ENCODE peak calls at places on chromosome 10, in six cellular contexts. One of them, this sample, is unnamed. For H3K4me1, the result is how much of the 10 kb centered on the place peaks cover.

GRCh38 chr10:72890086-72890485 is 3.5 kb upstream of the OIT3 start:
- DNase-seq in gastrocnemius medialis: no peak
- DNase-seq in IMR-90: no peak
- DNase-seq in PC-9: no peak
- DNase-seq in CD8-positive, alpha-beta T cell: no peak
- DNase-seq in ascending aorta: no peak
- DNase-seq in this sample: no peak

GRCh38 chr10:125102821-125103220 is 57.5 kb downstream of the CTBP2 start:
- DNase-seq in IMR-90: no peak
- DNase-seq in PC-9: no peak
- DNase-seq in gastrocnemius medialis: no peak
- DNase-seq in ascending aorta: peak
- DNase-seq in CD8-positive, alpha-beta T cell: no peak
- DNase-seq in this sample: no peak

GRCh38 chr10:98577578-98577977 is 130.8 kb upstream of the HPS1 start:
- DNase-seq in IMR-90: no peak
- DNase-seq in CD8-positive, alpha-beta T cell: no peak
- DNase-seq in ascending aorta: no peak
- DNase-seq in PC-9: no peak
- DNase-seq in gastrocnemius medialis: no peak
- DNase-seq in this sample: no peak

GRCh38 chr10:129501652-129502436 is 34.8 kb downstream of the MGMT start:
- DNase-seq in IMR-90: no peak
- DNase-seq in CD8-positive, alpha-beta T cell: no peak
- DNase-seq in ascending aorta: no peak
- DNase-seq in gastrocnemius medialis: no peak
- DNase-seq in PC-9: no peak
- DNase-seq in this sample: no peak

GRCh38 chr10:30182191-30183075 is 123.0 kb upstream of the JCAD start:
- DNase-seq in ascending aorta: no peak
- DNase-seq in gastrocnemius medialis: no peak
- DNase-seq in IMR-90: peak
- DNase-seq in PC-9: peak
- DNase-seq in CD8-positive, alpha-beta T cell: no peak
- DNase-seq in this sample: no peak

GRCh38 chr10:273088-273487 is 137.8 kb downstream of the ZMYND11 start:
- DNase-seq in PC-9: no peak
- DNase-seq in CD8-positive, alpha-beta T cell: no peak
- DNase-seq in gastrocnemius medialis: no peak
- DNase-seq in IMR-90: no peak
- DNase-seq in ascending aorta: no peak
- DNase-seq in this sample: no peak

GRCh38 chr10:29535012-29535777 is 99.6 kb downstream of the SVIL start:
- DNase-seq in IMR-90: peak
- DNase-seq in PC-9: peak
- DNase-seq in ascending aorta: no peak
- DNase-seq in gastrocnemius medialis: no peak
- DNase-seq in CD8-positive, alpha-beta T cell: no peak
- DNase-seq in this sample: no peak

GRCh38 chr10:7408494-7409044 is 2.3 kb downstream of the SFMBT2 start:
- DNase-seq in PC-9: no peak
- DNase-seq in CD8-positive, alpha-beta T cell: no peak
- DNase-seq in ascending aorta: no peak
- DNase-seq in IMR-90: peak
- DNase-seq in gastrocnemius medialis: no peak
- DNase-seq in this sample: peak

GRCh38 chr10:64626856-64627255 is 1105.7 kb downstream of the REEP3 start:
- DNase-seq in gastrocnemius medialis: no peak
- DNase-seq in PC-9: no peak
- DNase-seq in IMR-90: no peak
- DNase-seq in CD8-positive, alpha-beta T cell: no peak
- DNase-seq in ascending aorta: no peak
- DNase-seq in this sample: no peak

GRCh38 chr10:121324678-121325213 is 273.5 kb downstream of the FGFR2 start:
- DNase-seq in IMR-90: no peak
- DNase-seq in gastrocnemius medialis: no peak
- DNase-seq in PC-9: no peak
- DNase-seq in ascending aorta: no peak
- DNase-seq in CD8-positive, alpha-beta T cell: no peak
- DNase-seq in this sample: no peak

GRCh38 chr10:31697271-31698168 is 231.1 kb downstream of the ARHGAP12 start:
- DNase-seq in ascending aorta: peak
- DNase-seq in IMR-90: peak
- DNase-seq in gastrocnemius medialis: peak
- DNase-seq in CD8-positive, alpha-beta T cell: no peak
- DNase-seq in PC-9: peak
- DNase-seq in this sample: peak

GRCh38 chr10:30028452-30029045 is 30.8 kb downstream of the JCAD start:
- DNase-seq in CD8-positive, alpha-beta T cell: no peak
- DNase-seq in PC-9: no peak
- DNase-seq in gastrocnemius medialis: no peak
- DNase-seq in IMR-90: no peak
- DNase-seq in ascending aorta: no peak
- DNase-seq in this sample: no peak

GRCh38 chr10:69491611-69492010 is 40.3 kb downstream of the TSPAN15 start:
- DNase-seq in PC-9: no peak
- DNase-seq in gastrocnemius medialis: no peak
- DNase-seq in ascending aorta: peak
- DNase-seq in IMR-90: no peak
- DNase-seq in CD8-positive, alpha-beta T cell: no peak
- DNase-seq in this sample: no peak

GRCh38 chr10:43209064-43209455 is 57.8 kb downstream of the RASGEF1A start:
- DNase-seq in PC-9: no peak
- DNase-seq in IMR-90: no peak
- DNase-seq in gastrocnemius medialis: no peak
- DNase-seq in CD8-positive, alpha-beta T cell: no peak
- DNase-seq in ascending aorta: peak
- DNase-seq in this sample: peak

GRCh38 chr10:30443049-30443448 is 9.1 kb downstream of the MAP3K8 start:
- DNase-seq in CD8-positive, alpha-beta T cell: no peak
- DNase-seq in IMR-90: no peak
- DNase-seq in PC-9: no peak
- DNase-seq in ascending aorta: no peak
- DNase-seq in gastrocnemius medialis: no peak
- DNase-seq in this sample: no peak

GRCh38 chr10:2950546-2950945 is 116.8 kb upstream of the PFKP start:
- DNase-seq in IMR-90: no peak
- DNase-seq in CD8-positive, alpha-beta T cell: no peak
- DNase-seq in gastrocnemius medialis: no peak
- DNase-seq in PC-9: no peak
- DNase-seq in ascending aorta: no peak
- DNase-seq in this sample: no peak

GRCh38 chr10:66349076-66349475 is 576.8 kb upstream of the LRRTM3 start:
- DNase-seq in ascending aorta: no peak
- DNase-seq in PC-9: no peak
- DNase-seq in gastrocnemius medialis: no peak
- DNase-seq in IMR-90: no peak
- DNase-seq in CD8-positive, alpha-beta T cell: no peak
- DNase-seq in this sample: no peak

GRCh38 chr10:63464402-63465292 is 1.1 kb downstream of the JMJD1C start:
- DNase-seq in CD8-positive, alpha-beta T cell: no peak
- DNase-seq in ascending aorta: no peak
- DNase-seq in IMR-90: peak
- DNase-seq in PC-9: no peak
- DNase-seq in gastrocnemius medialis: no peak
- DNase-seq in this sample: no peak

GRCh38 chr10:122706947-122707346 is 7.3 kb upstream of the C10orf120 start:
- DNase-seq in ascending aorta: no peak
- DNase-seq in CD8-positive, alpha-beta T cell: no peak
- DNase-seq in PC-9: no peak
- DNase-seq in IMR-90: no peak
- DNase-seq in gastrocnemius medialis: no peak
- DNase-seq in this sample: no peak

GRCh38 chr10:17836917-17837316 is 27.8 kb downstream of the MRC1 start:
- DNase-seq in CD8-positive, alpha-beta T cell: no peak
- DNase-seq in PC-9: peak
- DNase-seq in gastrocnemius medialis: no peak
- DNase-seq in ascending aorta: peak
- DNase-seq in IMR-90: peak
- DNase-seq in this sample: no peak

GRCh38 chr10:5040781-5041470 is 37.3 kb upstream of the AKR1C2 start:
- DNase-seq in gastrocnemius medialis: no peak
- DNase-seq in CD8-positive, alpha-beta T cell: no peak
- DNase-seq in ascending aorta: no peak
- DNase-seq in PC-9: no peak
- DNase-seq in IMR-90: peak
- DNase-seq in this sample: no peak

GRCh38 chr10:43254881-43255643 is 11.8 kb downstream of the RASGEF1A start:
- DNase-seq in gastrocnemius medialis: no peak
- DNase-seq in CD8-positive, alpha-beta T cell: no peak
- DNase-seq in PC-9: no peak
- DNase-seq in IMR-90: no peak
- DNase-seq in ascending aorta: peak
- DNase-seq in this sample: no peak

GRCh38 chr10:30755474-30755873 is 125.9 kb upstream of the LYZL2 start:
- DNase-seq in gastrocnemius medialis: no peak
- DNase-seq in IMR-90: peak
- DNase-seq in CD8-positive, alpha-beta T cell: no peak
- DNase-seq in PC-9: no peak
- DNase-seq in ascending aorta: no peak
- DNase-seq in this sample: peak

GRCh38 chr10:74548676-74549075 is 277.7 kb upstream of the KAT6B start:
- DNase-seq in ascending aorta: no peak
- DNase-seq in PC-9: no peak
- DNase-seq in gastrocnemius medialis: no peak
- DNase-seq in CD8-positive, alpha-beta T cell: no peak
- DNase-seq in IMR-90: peak
- DNase-seq in this sample: no peak

GRCh38 chr10:35564276-35564982 is 40.7 kb upstream of the GJD4 start:
- DNase-seq in IMR-90: peak
- DNase-seq in PC-9: no peak
- DNase-seq in gastrocnemius medialis: no peak
- DNase-seq in CD8-positive, alpha-beta T cell: no peak
- DNase-seq in ascending aorta: no peak
- DNase-seq in this sample: no peak

GRCh38 chr10:28728396-28728795 is 51.1 kb downstream of the BAMBI start:
- DNase-seq in gastrocnemius medialis: no peak
- DNase-seq in IMR-90: no peak
- DNase-seq in CD8-positive, alpha-beta T cell: no peak
- DNase-seq in ascending aorta: no peak
- DNase-seq in PC-9: no peak
- DNase-seq in this sample: no peak

GRCh38 chr10:106648534-106649481 is 515.7 kb downstream of the SORCS1 start:
- DNase-seq in ascending aorta: no peak
- DNase-seq in PC-9: no peak
- DNase-seq in IMR-90: no peak
- DNase-seq in gastrocnemius medialis: no peak
- DNase-seq in CD8-positive, alpha-beta T cell: no peak
- DNase-seq in this sample: no peak

GRCh38 chr10:73827346-73828089 is 16.1 kb upstream of the NDST2 start:
- DNase-seq in PC-9: peak
- DNase-seq in ascending aorta: no peak
- DNase-seq in CD8-positive, alpha-beta T cell: no peak
- DNase-seq in gastrocnemius medialis: no peak
- DNase-seq in IMR-90: no peak
- DNase-seq in this sample: no peak

GRCh38 chr10:93874309-93875031 is 19.3 kb upstream of the SLC35G1 start:
- DNase-seq in PC-9: no peak
- DNase-seq in IMR-90: no peak
- DNase-seq in CD8-positive, alpha-beta T cell: no peak
- DNase-seq in gastrocnemius medialis: no peak
- DNase-seq in ascending aorta: no peak
- DNase-seq in this sample: no peak

DNA sequence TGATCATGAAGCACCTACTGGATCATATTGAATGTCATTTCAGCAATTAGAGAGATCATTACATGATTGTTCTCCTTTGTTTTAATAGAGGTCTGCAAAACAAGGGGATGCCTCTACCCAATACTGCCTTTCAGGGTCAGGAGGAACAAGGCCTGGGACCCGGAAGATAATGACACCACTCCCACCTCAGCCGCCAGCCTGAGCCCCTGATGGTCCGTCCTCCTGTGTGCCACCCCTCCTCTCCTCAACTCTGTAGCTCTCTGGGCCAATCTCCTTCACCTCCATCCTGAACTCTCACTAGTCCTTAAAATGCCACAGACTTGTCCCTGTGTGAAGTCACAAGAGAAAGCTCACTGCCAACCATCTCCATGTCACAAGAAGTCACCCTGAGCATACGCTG is 38.0 kb downstream of the KCNMA1 start:
- DNase-seq in IMR-90: no peak
- DNase-seq in PC-9: no peak
- DNase-seq in ascending aorta: no peak
- DNase-seq in CD8-positive, alpha-beta T cell: no peak
- DNase-seq in gastrocnemius medialis: no peak
- DNase-seq in this sample: no peak
- H3K4me1 ChIP-seq in IMR-90: under half
- H3K4me1 ChIP-seq in PC-9: under half
- H3K4me1 ChIP-seq in ascending aorta: under half
- H3K4me1 ChIP-seq in CD8-positive, alpha-beta T cell: under half
- H3K4me1 ChIP-seq in gastrocnemius medialis: under half
- H3K4me1 ChIP-seq in this sample: under half

GRCh38 chr10:127015373-127015772 is 110.1 kb downstream of the DOCK1 start:
- DNase-seq in CD8-positive, alpha-beta T cell: no peak
- DNase-seq in ascending aorta: no peak
- DNase-seq in PC-9: no peak
- DNase-seq in IMR-90: no peak
- DNase-seq in gastrocnemius medialis: no peak
- DNase-seq in this sample: no peak
- H3K4me3 ChIP-seq in CD8-positive, alpha-beta T cell: no peak
- H3K4me3 ChIP-seq in ascending aorta: no peak
- H3K4me3 ChIP-seq in PC-9: no peak
- H3K4me3 ChIP-seq in IMR-90: no peak
- H3K4me3 ChIP-seq in gastrocnemius medialis: no peak
- H3K4me3 ChIP-seq in this sample: no peak

DNA sequence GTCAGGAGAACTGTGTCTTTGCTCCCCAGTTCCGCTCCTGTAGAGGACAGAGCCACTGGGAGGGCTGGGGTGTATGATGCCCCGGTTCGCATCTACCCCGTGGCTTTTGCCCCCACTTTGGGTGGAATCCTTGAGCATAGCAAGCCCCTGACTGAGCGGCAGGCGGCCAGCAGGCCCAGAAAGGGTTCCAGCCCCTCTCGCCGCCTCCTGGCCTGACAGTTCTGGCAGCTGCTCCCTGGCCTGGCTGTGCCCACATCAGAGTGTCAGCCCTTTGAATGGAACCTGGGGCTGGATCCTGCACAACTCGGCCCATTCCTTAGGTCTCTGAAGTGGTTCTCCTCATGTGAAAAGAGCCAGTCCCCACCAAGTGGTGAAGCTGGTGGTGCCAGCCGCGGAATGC is 106.7 kb downstream of the GRK5 start:
- DNase-seq in ascending aorta: no peak
- DNase-seq in PC-9: no peak
- DNase-seq in gastrocnemius medialis: no peak
- DNase-seq in IMR-90: no peak
- DNase-seq in CD8-positive, alpha-beta T cell: no peak
- DNase-seq in this sample: no peak
- H3K4me1 ChIP-seq in ascending aorta: under half
- H3K4me1 ChIP-seq in PC-9: under half
- H3K4me1 ChIP-seq in gastrocnemius medialis: under half
- H3K4me1 ChIP-seq in IMR-90: half or more
- H3K4me1 ChIP-seq in CD8-positive, alpha-beta T cell: under half
- H3K4me1 ChIP-seq in this sample: under half

DNA sequence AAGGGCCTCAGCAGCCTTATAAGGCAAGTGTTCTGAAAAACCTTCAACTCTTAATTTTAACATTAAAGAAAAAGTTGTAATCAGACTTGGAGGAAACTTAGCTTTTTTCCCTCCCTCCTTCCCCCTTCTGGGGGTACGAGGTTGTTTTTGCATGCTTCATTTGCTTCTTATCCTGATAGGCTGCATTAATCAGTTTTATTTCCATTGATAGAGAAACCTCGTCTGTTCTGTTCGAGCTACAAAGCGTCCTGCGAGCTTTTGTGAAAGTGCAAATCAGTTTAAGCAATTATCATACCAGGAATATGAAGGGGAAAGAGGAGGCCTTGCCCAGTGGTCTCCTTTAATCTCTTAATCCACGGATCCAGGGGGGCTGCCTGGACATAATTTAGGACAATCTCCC is 7.5 kb downstream of the EMX2 start:
- DNase-seq in ascending aorta: no peak
- DNase-seq in PC-9: no peak
- DNase-seq in gastrocnemius medialis: no peak
- DNase-seq in IMR-90: no peak
- DNase-seq in CD8-positive, alpha-beta T cell: no peak
- DNase-seq in this sample: no peak
- H3K4me3 ChIP-seq in ascending aorta: no peak
- H3K4me3 ChIP-seq in PC-9: no peak
- H3K4me3 ChIP-seq in gastrocnemius medialis: no peak
- H3K4me3 ChIP-seq in IMR-90: no peak
- H3K4me3 ChIP-seq in CD8-positive, alpha-beta T cell: no peak
- H3K4me3 ChIP-seq in this sample: no peak